ENCODE peak calls at places on chromosome 3, in nine cellular contexts. One of them, this sample, is unnamed.

GRCh38 chr3:151011427-151011826 is 38.9 kb upstream of the CLRN1 start:
- DNase-seq in natural killer cell: no peak
- DNase-seq in GM06990: no peak
- DNase-seq in WTC11: no peak
- DNase-seq in mucosa of descending colon: no peak
- DNase-seq in CD8-positive, alpha-beta T cell: no peak
- DNase-seq in GM13976: no peak
- DNase-seq in spleen: no peak
- DNase-seq in PC-3: peak; percentile 40
- DNase-seq in this sample: peak; percentile 77

GRCh38 chr3:80618295-80619256 is 850.8 kb upstream of the ROBO1 start:
- DNase-seq in mucosa of descending colon: no peak
- DNase-seq in natural killer cell: no peak
- DNase-seq in spleen: no peak
- DNase-seq in CD8-positive, alpha-beta T cell: no peak
- DNase-seq in GM06990: no peak
- DNase-seq in WTC11: no peak
- DNase-seq in GM13976: no peak
- DNase-seq in PC-3: no peak
- DNase-seq in this sample: no peak

GRCh38 chr3:140655678-140656077 is 22.2 kb upstream of the TRIM42 start:
- DNase-seq in PC-3: no peak
- DNase-seq in WTC11: no peak
- DNase-seq in mucosa of descending colon: no peak
- DNase-seq in CD8-positive, alpha-beta T cell: no peak
- DNase-seq in GM13976: no peak
- DNase-seq in GM06990: no peak
- DNase-seq in spleen: no peak
- DNase-seq in natural killer cell: no peak
- DNase-seq in this sample: no peak

GRCh38 chr3:136772709-136773108 is 20.5 kb upstream of the STAG1 start:
- DNase-seq in GM13976: no peak
- DNase-seq in PC-3: peak; percentile 17
- DNase-seq in GM06990: no peak
- DNase-seq in CD8-positive, alpha-beta T cell: no peak
- DNase-seq in mucosa of descending colon: no peak
- DNase-seq in WTC11: no peak
- DNase-seq in spleen: no peak
- DNase-seq in natural killer cell: no peak
- DNase-seq in this sample: peak; percentile 43

GRCh38 chr3:9386501-9387321 is 10.7 kb upstream of the SETD5 start:
- DNase-seq in PC-3: no peak
- DNase-seq in WTC11: no peak
- DNase-seq in GM13976: no peak
- DNase-seq in GM06990: no peak
- DNase-seq in natural killer cell: no peak
- DNase-seq in mucosa of descending colon: no peak
- DNase-seq in spleen: no peak
- DNase-seq in CD8-positive, alpha-beta T cell: no peak
- DNase-seq in this sample: no peak

GRCh38 chr3:159616234-159616825 is 372.3 kb upstream of the IL12A start:
- DNase-seq in CD8-positive, alpha-beta T cell: no peak
- DNase-seq in GM13976: no peak
- DNase-seq in natural killer cell: no peak
- DNase-seq in spleen: no peak
- DNase-seq in PC-3: peak; percentile 78
- DNase-seq in mucosa of descending colon: peak; percentile 74
- DNase-seq in GM06990: no peak
- DNase-seq in WTC11: peak; percentile 59
- DNase-seq in this sample: peak; percentile 67

GRCh38 chr3:123419850-123420292 is 29.0 kb downstream of the ADCY5 start:
- DNase-seq in mucosa of descending colon: no peak
- DNase-seq in GM13976: no peak
- DNase-seq in CD8-positive, alpha-beta T cell: no peak
- DNase-seq in GM06990: no peak
- DNase-seq in spleen: no peak
- DNase-seq in WTC11: no peak
- DNase-seq in PC-3: no peak
- DNase-seq in natural killer cell: no peak
- DNase-seq in this sample: no peak

GRCh38 chr3:159548675-159549335 is 439.8 kb upstream of the IL12A start:
- DNase-seq in PC-3: peak; percentile 67
- DNase-seq in GM06990: no peak
- DNase-seq in natural killer cell: no peak
- DNase-seq in WTC11: no peak
- DNase-seq in GM13976: no peak
- DNase-seq in mucosa of descending colon: no peak
- DNase-seq in CD8-positive, alpha-beta T cell: no peak
- DNase-seq in spleen: no peak
- DNase-seq in this sample: peak; percentile 4

GRCh38 chr3:122184591-122184929 is 1.1 kb downstream of the CASR start:
- DNase-seq in GM06990: peak; percentile 1
- DNase-seq in natural killer cell: no peak
- DNase-seq in WTC11: no peak
- DNase-seq in spleen: no peak
- DNase-seq in mucosa of descending colon: no peak
- DNase-seq in GM13976: no peak
- DNase-seq in PC-3: no peak
- DNase-seq in CD8-positive, alpha-beta T cell: no peak
- DNase-seq in this sample: no peak

GRCh38 chr3:49213541-49213943 is 42.1 kb downstream of the KLHDC8B start:
- DNase-seq in GM13976: no peak
- DNase-seq in WTC11: no peak
- DNase-seq in CD8-positive, alpha-beta T cell: no peak
- DNase-seq in PC-3: no peak
- DNase-seq in mucosa of descending colon: no peak
- DNase-seq in GM06990: no peak
- DNase-seq in natural killer cell: no peak
- DNase-seq in spleen: no peak
- DNase-seq in this sample: no peak

GRCh38 chr3:14473411-14473891 is 66.7 kb downstream of the GRIP2 start:
- DNase-seq in mucosa of descending colon: peak; percentile 52
- DNase-seq in GM06990: no peak
- DNase-seq in GM13976: no peak
- DNase-seq in CD8-positive, alpha-beta T cell: no peak
- DNase-seq in WTC11: no peak
- DNase-seq in spleen: no peak
- DNase-seq in natural killer cell: no peak
- DNase-seq in PC-3: no peak
- DNase-seq in this sample: no peak

GRCh38 chr3:13798401-13798800 is 81.5 kb downstream of the WNT7A start:
- DNase-seq in PC-3: no peak
- DNase-seq in spleen: no peak
- DNase-seq in GM13976: no peak
- DNase-seq in GM06990: no peak
- DNase-seq in WTC11: no peak
- DNase-seq in CD8-positive, alpha-beta T cell: no peak
- DNase-seq in natural killer cell: no peak
- DNase-seq in mucosa of descending colon: no peak
- DNase-seq in this sample: no peak

GRCh38 chr3:80190051-80190450 is 422.3 kb upstream of the ROBO1 start:
- DNase-seq in CD8-positive, alpha-beta T cell: no peak
- DNase-seq in spleen: no peak
- DNase-seq in mucosa of descending colon: no peak
- DNase-seq in GM13976: no peak
- DNase-seq in GM06990: no peak
- DNase-seq in PC-3: peak; percentile 99
- DNase-seq in natural killer cell: no peak
- DNase-seq in WTC11: no peak
- DNase-seq in this sample: peak; percentile 72

GRCh38 chr3:167587651-167588050 is 66.1 kb downstream of the WDR49 start:
- DNase-seq in spleen: no peak
- DNase-seq in GM06990: no peak
- DNase-seq in PC-3: no peak
- DNase-seq in CD8-positive, alpha-beta T cell: no peak
- DNase-seq in natural killer cell: no peak
- DNase-seq in WTC11: no peak
- DNase-seq in mucosa of descending colon: no peak
- DNase-seq in GM13976: no peak
- DNase-seq in this sample: no peak

GRCh38 chr3:113104746-113105479 is 106.4 kb upstream of the BOC start:
- DNase-seq in WTC11: peak; percentile 15
- DNase-seq in GM06990: no peak
- DNase-seq in spleen: no peak
- DNase-seq in PC-3: no peak
- DNase-seq in natural killer cell: no peak
- DNase-seq in GM13976: no peak
- DNase-seq in mucosa of descending colon: no peak
- DNase-seq in CD8-positive, alpha-beta T cell: no peak
- DNase-seq in this sample: no peak

GRCh38 chr3:43894176-43895049 is 203.7 kb downstream of the ABHD5 start:
- DNase-seq in PC-3: no peak
- DNase-seq in GM13976: peak; percentile 75
- DNase-seq in CD8-positive, alpha-beta T cell: no peak
- DNase-seq in mucosa of descending colon: peak; percentile 57
- DNase-seq in natural killer cell: no peak
- DNase-seq in WTC11: peak; percentile 75
- DNase-seq in GM06990: peak; percentile 83
- DNase-seq in spleen: peak; percentile 84
- DNase-seq in this sample: no peak

GRCh38 chr3:32018723-32019564 is 37.4 kb downstream of the ZNF860 start:
- DNase-seq in WTC11: no peak
- DNase-seq in natural killer cell: no peak
- DNase-seq in mucosa of descending colon: no peak
- DNase-seq in PC-3: peak; percentile 78
- DNase-seq in GM13976: peak; percentile 44
- DNase-seq in CD8-positive, alpha-beta T cell: no peak
- DNase-seq in spleen: no peak
- DNase-seq in GM06990: no peak
- DNase-seq in this sample: peak; percentile 62

GRCh38 chr3:196969660-196970546 is 1.3 kb upstream of the PIGZ start:
- DNase-seq in GM13976: peak; percentile 91
- DNase-seq in spleen: peak; percentile 93
- DNase-seq in natural killer cell: peak; percentile 69
- DNase-seq in GM06990: peak; percentile 83
- DNase-seq in WTC11: peak; percentile 66
- DNase-seq in mucosa of descending colon: peak; percentile 84
- DNase-seq in CD8-positive, alpha-beta T cell: peak; percentile 61
- DNase-seq in PC-3: peak; percentile 76
- DNase-seq in this sample: peak; percentile 54

DNA sequence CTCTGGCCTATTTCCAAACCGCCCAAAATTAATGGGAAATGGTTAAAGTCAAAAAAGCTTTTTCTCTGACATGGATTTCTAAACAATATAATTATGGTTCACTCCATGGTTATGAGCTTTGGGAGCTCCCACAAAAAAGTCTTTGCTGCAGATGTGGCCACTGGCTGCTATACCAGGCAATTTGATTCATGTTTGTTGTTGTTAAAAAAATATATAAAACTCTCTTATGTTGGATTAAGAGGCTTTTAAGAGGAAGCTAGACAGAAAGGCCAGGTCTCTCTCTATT is 258.6 kb downstream of the TIGIT start:
- DNase-seq in spleen: no peak
- DNase-seq in PC-3: no peak
- DNase-seq in CD8-positive, alpha-beta T cell: no peak
- DNase-seq in GM06990: no peak
- DNase-seq in mucosa of descending colon: no peak
- DNase-seq in natural killer cell: no peak
- DNase-seq in WTC11: no peak
- DNase-seq in GM13976: no peak
- DNase-seq in this sample: no peak
- TF ChIP-seq CTCF in spleen: no peak
- TF ChIP-seq CTCF in PC-3: no peak
- TF ChIP-seq CTCF in CD8-positive, alpha-beta T cell: no peak
- TF ChIP-seq CTCF in GM06990: no peak
- TF ChIP-seq CTCF in mucosa of descending colon: no peak
- TF ChIP-seq CTCF in natural killer cell: no peak
- TF ChIP-seq CTCF in WTC11: no peak
- TF ChIP-seq CTCF in GM13976: no peak
- TF ChIP-seq CTCF in this sample: no peak

DNA sequence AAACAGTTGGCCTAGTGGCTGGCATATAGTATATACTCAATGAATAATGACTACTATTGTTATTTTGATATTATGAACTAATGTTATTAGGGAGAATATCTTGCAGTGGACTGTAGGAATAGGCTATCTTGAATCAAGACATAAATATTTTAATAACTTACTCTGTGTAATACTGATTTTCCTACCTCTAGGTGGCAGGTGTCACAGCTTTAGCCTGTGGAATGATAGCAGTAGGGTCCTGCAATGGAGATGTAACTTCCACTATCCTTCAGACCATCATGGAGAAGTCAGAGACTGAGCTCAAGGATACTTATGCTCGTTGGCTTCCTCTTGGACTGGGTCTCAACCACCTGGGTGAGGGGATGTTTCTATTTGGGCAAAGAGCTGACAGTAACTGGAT is 6.5 kb downstream of the PSMD2 start:
- DNase-seq in natural killer cell: no peak
- DNase-seq in GM13976: no peak
- DNase-seq in PC-3: peak; percentile 39
- DNase-seq in CD8-positive, alpha-beta T cell: no peak
- DNase-seq in WTC11: no peak
- DNase-seq in mucosa of descending colon: no peak
- DNase-seq in spleen: no peak
- DNase-seq in GM06990: no peak
- DNase-seq in this sample: peak; percentile 39
- TF ChIP-seq CTCF in natural killer cell: peak; percentile 40
- TF ChIP-seq CTCF in GM13976: no peak
- TF ChIP-seq CTCF in PC-3: peak; percentile 69
- TF ChIP-seq CTCF in CD8-positive, alpha-beta T cell: no peak
- TF ChIP-seq CTCF in WTC11: no peak
- TF ChIP-seq CTCF in mucosa of descending colon: no peak
- TF ChIP-seq CTCF in spleen: no peak
- TF ChIP-seq CTCF in GM06990: peak; percentile 39
- TF ChIP-seq CTCF in this sample: peak; percentile 26

DNA sequence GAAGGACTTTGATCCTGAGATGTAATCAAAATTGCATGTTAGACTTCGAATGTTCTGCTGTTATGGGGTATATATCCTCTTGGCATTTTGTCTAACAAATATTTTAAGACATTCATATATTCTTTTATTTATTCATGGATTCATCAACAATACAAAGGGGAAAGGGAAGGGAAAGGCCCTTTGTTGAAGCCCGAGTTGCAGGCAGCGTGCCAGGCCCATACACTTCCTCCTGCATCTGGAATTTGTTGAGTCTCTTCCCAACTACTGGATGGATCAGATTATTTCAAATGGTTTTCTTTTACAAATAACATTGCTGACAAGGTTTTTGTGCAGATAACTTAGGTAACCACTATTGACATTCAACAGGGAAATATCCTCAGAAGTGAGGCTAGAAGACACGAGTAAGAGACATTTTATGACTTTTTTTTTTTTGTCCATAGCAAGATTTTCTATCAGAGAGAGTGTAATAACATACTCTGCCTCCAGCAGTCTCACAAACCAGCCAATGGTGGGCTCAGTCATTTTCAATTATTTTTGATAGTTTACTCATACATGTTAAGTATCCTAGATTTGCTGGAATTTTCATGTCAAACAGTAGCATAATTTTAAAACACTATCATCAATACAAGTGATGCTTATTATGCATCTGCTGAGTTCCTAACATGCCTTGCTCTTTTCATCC is 94.3 kb downstream of the RPL39L start:
- DNase-seq in spleen: no peak
- DNase-seq in CD8-positive, alpha-beta T cell: no peak
- DNase-seq in GM13976: no peak
- DNase-seq in WTC11: no peak
- DNase-seq in GM06990: no peak
- DNase-seq in PC-3: no peak
- DNase-seq in mucosa of descending colon: peak; percentile 75
- DNase-seq in natural killer cell: no peak
- DNase-seq in this sample: no peak
- TF ChIP-seq CTCF in spleen: no peak
- TF ChIP-seq CTCF in CD8-positive, alpha-beta T cell: no peak
- TF ChIP-seq CTCF in GM13976: no peak
- TF ChIP-seq CTCF in WTC11: no peak
- TF ChIP-seq CTCF in GM06990: no peak
- TF ChIP-seq CTCF in PC-3: peak; percentile 32
- TF ChIP-seq CTCF in mucosa of descending colon: no peak
- TF ChIP-seq CTCF in natural killer cell: no peak
- TF ChIP-seq CTCF in this sample: no peak

GRCh38 chr3:51975857-51976549 is 1.1 kb downstream of the ABHD14A start:
- DNase-seq in mucosa of descending colon: peak; percentile 81
- DNase-seq in PC-3: peak; percentile 37
- DNase-seq in CD8-positive, alpha-beta T cell: peak; percentile 32
- DNase-seq in spleen: peak; percentile 88
- DNase-seq in GM06990: peak; percentile 43
- DNase-seq in natural killer cell: no peak
- DNase-seq in GM13976: peak; percentile 62
- DNase-seq in WTC11: peak; percentile 75
- DNase-seq in this sample: no peak
- TF ChIP-seq CTCF in mucosa of descending colon: no peak
- TF ChIP-seq CTCF in PC-3: peak; percentile 29
- TF ChIP-seq CTCF in CD8-positive, alpha-beta T cell: no peak
- TF ChIP-seq CTCF in spleen: peak; percentile 20
- TF ChIP-seq CTCF in GM06990: no peak
- TF ChIP-seq CTCF in natural killer cell: no peak
- TF ChIP-seq CTCF in GM13976: no peak
- TF ChIP-seq CTCF in WTC11: no peak
- TF ChIP-seq CTCF in this sample: no peak

This sample was measured in MCF 10A.